ENCODE peak calls at places on chromosome 1, in seven cellular contexts. S is K562, X is HCT116, R is GM12878, I is HepG2, Q is SK-N-SH, D is H1. Z is an unnamed sample.

GRCh38 chr1:180257461-180257860 is 27.4 kb downstream of the LHX4 start:
- DNase-seq in I (no peak), Q (no peak), S (no peak), X (no peak), R (no peak), D (no peak), Z (no peak)

GRCh38 chr1:24648919-24649318 is 5.8 kb downstream of the SRRM1 start:
- DNase-seq in X (no peak), R (no peak), I (no peak), D (no peak), S (no peak), Q (no peak), Z (no peak)

GRCh38 chr1:193540511-193540910 is 354.1 kb upstream of the B3GALT2 start:
- DNase-seq in Q (no peak), I (no peak), X (no peak), R (no peak), D (no peak), S (no peak), Z (no peak)

GRCh38 chr1:229131243-229132105 is 139.4 kb upstream of the RAB4A start:
- DNase-seq in X (no peak), S (no peak), I (peak; percentile 98), Q (no peak), R (no peak), D (no peak), Z (no peak)

GRCh38 chr1:41848216-41848952 is 70.3 kb downstream of the HIVEP3 start:
- DNase-seq in I (no peak), X (no peak), D (no peak), Q (no peak), R (no peak), S (no peak), Z (no peak)

GRCh38 chr1:30901798-30902652 is 6.5 kb downstream of the SDC3 start:
- DNase-seq in R (no peak), X (no peak), S (no peak), Q (no peak), I (peak; percentile 48), D (no peak), Z (no peak)

GRCh38 chr1:233859446-233859845 is 45.0 kb upstream of the SLC35F3 start:
- DNase-seq in Q (no peak), S (no peak), D (no peak), X (no peak), R (no peak), I (no peak), Z (no peak)

GRCh38 chr1:161949543-161949942 is 74.1 kb downstream of the OLFML2B start:
- DNase-seq in Q (no peak), I (no peak), S (no peak), R (no peak), D (no peak), X (no peak), Z (no peak)

GRCh38 chr1:45640293-45640692 is 16.4 kb upstream of the CCDC17 start:
- DNase-seq in S (no peak), Q (no peak), R (no peak), I (peak; percentile 8), X (no peak), D (no peak), Z (peak; percentile 22)

DNA sequence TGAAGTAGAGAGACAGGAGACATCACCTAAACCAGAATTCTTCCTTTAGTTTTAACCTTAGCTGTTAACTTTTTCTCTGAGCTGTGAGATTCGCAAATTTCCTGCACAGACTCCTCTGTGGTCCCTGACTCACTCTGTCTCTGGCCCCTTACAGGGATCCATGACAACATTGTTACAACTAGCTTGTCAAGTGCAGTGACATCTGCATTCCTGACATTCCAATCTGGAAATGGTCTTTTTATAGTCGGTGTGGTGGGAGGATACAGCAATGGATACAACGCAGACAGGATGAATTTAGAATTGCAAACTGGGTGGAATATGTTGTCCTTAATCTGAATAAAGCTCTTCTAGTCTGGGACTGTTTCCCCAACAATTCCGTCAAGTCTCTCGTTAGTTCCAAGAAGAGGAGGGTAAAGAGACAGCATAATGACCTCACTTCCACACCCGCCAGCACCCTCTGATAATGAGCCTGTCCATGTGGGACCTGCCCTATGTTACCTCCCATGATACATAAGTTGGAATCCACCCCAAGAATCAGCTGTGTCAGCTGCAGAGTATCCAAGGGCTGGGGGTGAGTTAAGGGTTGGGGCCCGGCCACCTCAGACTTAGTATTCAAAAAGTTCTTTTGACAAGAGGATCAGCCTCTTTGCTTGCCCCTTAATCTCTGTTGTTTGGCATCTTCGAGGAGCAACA is 49.4 kb downstream of the ILDR2 start:
- DNase-seq in Q (no peak), I (peak; percentile 10), D (no peak), S (no peak), X (no peak), R (no peak), Z (no peak)
- TF ChIP-seq JUND in Q (no peak), I (no peak), D (no peak), S (no peak), X (no peak), R (no peak), Z (no peak)

DNA sequence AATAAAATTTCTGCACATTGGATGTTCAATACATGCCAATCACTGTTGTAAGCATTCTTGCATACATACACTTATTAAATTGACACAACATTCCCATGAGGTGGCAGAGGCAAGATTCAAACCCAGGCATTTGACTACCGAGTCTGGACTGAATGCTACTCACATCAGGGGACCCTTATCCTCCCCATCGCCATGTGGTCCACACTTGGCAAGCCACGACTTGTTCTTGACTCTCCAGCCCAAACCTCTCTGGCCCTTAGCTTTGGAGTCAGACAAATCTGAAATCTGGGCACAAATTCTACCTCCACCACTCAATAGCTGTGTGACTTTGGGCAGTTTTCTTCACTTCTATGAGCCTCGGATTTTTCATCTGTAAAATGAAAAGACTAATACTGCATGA is 57.1 kb downstream of the NMNAT2 start:
- DNase-seq in I (no peak), R (no peak), D (no peak), S (no peak), Q (no peak), X (no peak), Z (no peak)
- TF ChIP-seq JUND in I (no peak), R (no peak), D (no peak), S (no peak), Q (no peak), X (no peak), Z (no peak)

DNA sequence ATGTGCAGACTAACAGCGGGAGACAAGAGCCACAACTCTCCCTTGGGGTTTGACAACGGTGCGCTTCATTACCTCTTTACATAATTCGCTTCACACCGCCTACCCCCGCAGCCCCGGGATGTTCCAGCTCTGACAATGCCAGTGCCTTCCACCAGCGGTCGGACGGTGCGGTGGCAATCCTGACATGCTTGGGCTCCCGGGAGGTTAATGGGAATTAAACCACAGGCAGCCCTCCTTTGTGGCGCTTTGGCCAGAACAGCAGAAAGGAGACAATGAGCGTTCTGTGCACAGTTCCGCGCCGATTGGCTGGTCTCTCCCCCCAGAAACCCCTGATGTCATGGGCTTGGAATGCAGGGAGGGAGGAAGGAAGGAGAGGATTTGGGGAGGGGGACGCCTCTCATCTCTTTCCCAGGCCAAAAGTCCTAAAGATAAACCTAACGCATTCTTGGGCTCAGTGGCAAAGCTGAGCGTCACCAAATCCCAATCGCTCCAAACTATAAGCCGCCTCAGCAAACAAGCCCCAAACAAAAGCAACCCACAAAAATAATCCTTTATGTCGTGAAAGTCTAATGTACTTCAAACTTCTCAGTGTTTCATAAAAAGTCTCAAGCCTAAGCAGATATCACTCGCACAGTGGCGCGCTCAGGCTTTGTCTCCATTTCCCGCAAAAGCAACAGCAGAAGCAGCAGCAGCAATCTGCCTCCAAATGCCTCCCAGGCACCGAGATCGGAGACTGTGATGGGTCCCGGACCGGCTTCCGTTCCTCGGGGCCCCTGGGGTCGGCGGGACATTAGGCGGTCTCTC is 1.1 kb downstream of the CNN3 start:
- DNase-seq in I (peak; percentile 89), R (peak; percentile 5), X (peak; percentile 72), Q (peak; percentile 74), D (peak; percentile 88), S (no peak), Z (peak; percentile 42)
- TF ChIP-seq JUND in I (peak; percentile 95), R (no peak), X (no peak), Q (peak; percentile 81), D (peak; percentile 99), S (no peak), Z (no peak)

GRCh38 chr1:36323636-36324321 is at the start of gene EVA1B:
- DNase-seq in R (no peak), S (peak; percentile 91), I (peak; percentile 88), D (no peak), Q (peak; percentile 90), X (no peak), Z (no peak)
- TF ChIP-seq JUND in R (no peak), S (no peak), I (no peak), D (no peak), Q (no peak), X (no peak), Z (no peak)

GRCh38 chr1:173870252-173871075 is 2.3 kb downstream of the ZBTB37 start:
- DNase-seq in X (no peak), I (no peak), S (peak; percentile 28), Q (peak; percentile 36), D (no peak), R (peak; percentile 53), Z (peak; percentile 46)
- TF ChIP-seq JUND in X (no peak), I (no peak), S (peak; percentile 7), Q (no peak), D (no peak), R (peak; percentile 13), Z (no peak)

Z was measured in T47D.